ENCODE peak calls at places on chromosomes 13 and 19, in seven cellular contexts. G, S, U, E, Q, X and R are unnamed samples.

GRCh38 chr13:53782400-53783030 is 753.9 kb downstream of the OLFM4 start:
- DNase-seq in G (peak; percentile 50), S (peak; percentile 68), U (peak; percentile 66), E (peak; percentile 30), Q (peak; percentile 33), X (peak; percentile 35), R (peak; percentile 20)

GRCh38 chr13:78709028-78709427 is 50.1 kb upstream of the OBI1 start:
- DNase-seq in G (no peak), S (no peak), U (no peak), E (no peak), Q (no peak), X (peak; percentile 6), R (peak; percentile 75)

GRCh38 chr19:2634228-2634951 is 68.1 kb downstream of the GNG7 start:
- DNase-seq in G (no peak), S (no peak), U (peak; percentile 60), E (no peak), Q (no peak), X (no peak), R (no peak)

GRCh38 chr19:42301646-42302204 is at the start of gene PRR19:
- DNase-seq in G (peak; percentile 50), S (peak; percentile 41), U (no peak), E (no peak), Q (no peak), X (no peak), R (no peak)

GRCh38 chr13:30466841-30467252 is 1.1 kb upstream of the HMGB1 start:
- DNase-seq in G (peak; percentile 81), S (peak; percentile 27), U (no peak), E (no peak), Q (no peak), X (no peak), R (no peak)

GRCh38 chr19:54418030-54418929 is 3.0 kb downstream of the TTYH1 start:
- DNase-seq in G (no peak), S (peak; percentile 52), U (no peak), E (no peak), Q (no peak), X (peak; percentile 42), R (no peak)

GRCh38 chr13:24892844-24893243 is 128.9 kb downstream of the RNF17 start:
- DNase-seq in G (no peak), S (no peak), U (no peak), E (no peak), Q (no peak), X (no peak), R (no peak)

GRCh38 chr19:42207767-42208259 is 9.7 kb downstream of the DEDD2 start:
- DNase-seq in G (no peak), S (peak; percentile 93), U (peak; percentile 64), E (no peak), Q (no peak), X (peak; percentile 70), R (peak; percentile 76)

GRCh38 chr19:3284759-3285646 is 60.5 kb downstream of the CELF5 start:
- DNase-seq in G (peak; percentile 73), S (peak; percentile 64), U (peak; percentile 47), E (peak; percentile 77), Q (peak; percentile 99), X (peak; percentile 99), R (peak; percentile 66)

GRCh38 chr13:31476266-31476665 is 263.1 kb upstream of the RXFP2 start:
- DNase-seq in G (no peak), S (peak; percentile 84), U (peak; percentile 79), E (peak; percentile 16), Q (no peak), X (no peak), R (no peak)

GRCh38 chr13:57624565-57625435 is 6.7 kb upstream of the PCDH17 start:
- DNase-seq in G (peak; percentile 35), S (peak; percentile 66), U (peak; percentile 78), E (peak; percentile 44), Q (peak; percentile 61), X (peak; percentile 51), R (peak; percentile 34)

GRCh38 chr13:113881614-113882265 is 17.9 kb upstream of the GAS6 start:
- DNase-seq in G (no peak), S (no peak), U (no peak), E (no peak), Q (no peak), X (no peak), R (peak; percentile 56)

GRCh38 chr13:80436571-80437169 is 95.7 kb upstream of the SPRY2 start:
- DNase-seq in G (no peak), S (no peak), U (peak; percentile 64), E (no peak), Q (no peak), X (no peak), R (no peak)

GRCh38 chr13:75645141-75645540 is 9.0 kb downstream of the LMO7 start:
- DNase-seq in G (no peak), S (no peak), U (no peak), E (no peak), Q (no peak), X (no peak), R (no peak)

GRCh38 chr19:46410205-46411087 is 2.9 kb downstream of the CCDC8 start:
- DNase-seq in G (peak; percentile 57), S (no peak), U (no peak), E (no peak), Q (no peak), X (no peak), R (no peak)
- H3K4me2 ChIP-seq in G (peak overlapping the region; percentile 32), S (no peak overlapping the region), U (no peak overlapping the region), E (no peak overlapping the region), Q (no peak overlapping the region), X (no peak overlapping the region), R (peak overlapping the region; percentile 90)

GRCh38 chr19:1132625-1133383 is 29.0 kb downstream of the GPX4 start:
- DNase-seq in G (peak; percentile 38), S (no peak), U (no peak), E (no peak), Q (no peak), X (no peak), R (no peak)
- H3K4me2 ChIP-seq in G (peak overlapping the region; percentile 99), S (peak overlapping the region; percentile 77), U (peak overlapping the region; percentile 85), E (no peak overlapping the region), Q (no peak overlapping the region), X (peak overlapping the region; percentile 70), R (peak overlapping the region; percentile 99)

GRCh38 chr19:48196321-48196761 is 25.9 kb downstream of the ZSWIM9 start:
- DNase-seq in G (no peak), S (no peak), U (no peak), E (peak; percentile 35), Q (no peak), X (no peak), R (no peak)
- H3K4me2 ChIP-seq in G (no peak overlapping the region), S (no peak overlapping the region), U (no peak overlapping the region), E (no peak overlapping the region), Q (no peak overlapping the region), X (no peak overlapping the region), R (no peak overlapping the region)

DNA sequence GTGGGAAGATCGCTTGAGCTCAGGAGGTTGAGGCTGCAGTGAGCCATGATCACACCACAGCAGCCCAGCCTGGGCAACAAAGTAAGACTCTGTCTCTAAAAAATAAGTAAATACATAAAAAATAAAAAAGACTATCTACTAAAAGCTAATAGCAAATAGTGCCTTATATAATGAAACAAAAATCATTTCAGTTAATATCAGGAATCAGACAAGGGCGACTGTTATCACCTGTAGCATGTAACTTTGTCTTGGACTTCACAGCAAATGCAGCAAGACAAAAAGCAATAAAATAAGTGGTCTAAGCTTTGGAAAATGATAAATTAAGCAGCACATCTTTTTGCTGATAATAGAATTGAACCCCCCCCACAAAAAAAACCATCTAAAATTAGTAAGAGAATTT is 21.2 kb upstream of the GPI start:
- DNase-seq in G (no peak), S (no peak), U (no peak), E (no peak), Q (no peak), X (no peak), R (no peak)
- H3K4me2 ChIP-seq in G (no peak overlapping the region), S (no peak overlapping the region), U (no peak overlapping the region), E (no peak overlapping the region), Q (no peak overlapping the region), X (no peak overlapping the region), R (no peak overlapping the region)

GRCh38 chr13:33825083-33825482 is 7.1 kb downstream of the RFC3 start:
- DNase-seq in G (no peak), S (no peak), U (no peak), E (no peak), Q (no peak), X (no peak), R (no peak)
- H3K4me2 ChIP-seq in G (no peak overlapping the region), S (no peak overlapping the region), U (no peak overlapping the region), E (no peak overlapping the region), Q (no peak overlapping the region), X (no peak overlapping the region), R (no peak overlapping the region)

DNA sequence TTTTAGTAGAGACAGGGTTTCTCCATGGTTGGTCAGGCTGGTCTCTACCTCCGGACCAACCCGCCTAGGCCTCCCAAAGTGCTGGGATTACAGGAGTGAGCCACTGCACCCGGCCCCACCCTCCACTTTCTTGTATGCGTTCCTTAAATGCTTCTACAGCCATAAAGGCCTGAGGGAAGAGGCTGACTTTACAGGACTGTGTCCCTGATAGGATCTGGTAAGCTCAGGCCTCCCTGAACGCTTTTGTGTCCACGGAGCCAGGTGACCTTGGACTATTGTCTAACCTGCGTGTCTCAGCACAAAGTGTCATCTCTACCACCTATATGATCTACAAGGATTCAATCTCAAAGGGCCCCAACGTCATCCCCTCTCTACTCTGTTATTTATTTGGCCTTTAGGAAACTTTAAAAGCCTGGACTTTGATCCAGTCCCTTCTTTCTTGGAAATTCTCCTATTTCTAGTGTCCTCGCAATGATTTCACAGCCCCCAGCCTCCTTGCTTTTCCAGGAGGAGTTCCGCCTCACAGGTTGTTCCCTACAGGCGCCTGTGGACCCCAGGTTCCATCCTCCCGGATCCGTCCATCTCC is 701 bp downstream of the ZNF552 start:
- DNase-seq in G (no peak), S (peak; percentile 44), U (no peak), E (no peak), Q (no peak), X (peak; percentile 17), R (peak; percentile 34)
- H3K4me2 ChIP-seq in G (peak overlapping the region; percentile 78), S (peak overlapping the region; percentile 87), U (peak overlapping the region; percentile 97), E (peak overlapping the region; percentile 78), Q (peak overlapping the region; percentile 95), X (peak overlapping the region; percentile 97), R (peak overlapping the region; percentile 75)

GRCh38 chr13:27920677-27921420 is 1.0 kb downstream of the PDX1 start:
- DNase-seq in G (no peak), S (peak; percentile 46), U (peak; percentile 18), E (peak; percentile 39), Q (peak; percentile 49), X (peak; percentile 6), R (peak; percentile 39)
- H3K4me2 ChIP-seq in G (no peak overlapping the region), S (peak overlapping the region; percentile 54), U (peak overlapping the region; percentile 15), E (peak overlapping the region; percentile 79), Q (peak overlapping the region; percentile 5), X (peak overlapping the region; percentile 94), R (peak overlapping the region; percentile 88)